ENCODE peak calls at places on chromosome 18, in four cellular contexts. R, S, L and I are unnamed samples.

GRCh38 chr18:57776354-57776753 is 26.8 kb downstream of the ATP8B1 start:
- DNase-seq in R (no peak), S (no peak), L (no peak), I (no peak)

GRCh38 chr18:59620381-59620780 is 76.8 kb downstream of the CCBE1 start:
- DNase-seq in R (no peak), S (no peak), L (no peak), I (no peak)

GRCh38 chr18:70650878-70651277 is 362.0 kb downstream of the SOCS6 start:
- DNase-seq in R (no peak), S (no peak), L (no peak), I (no peak)

GRCh38 chr18:23406271-23406787 is 46.8 kb upstream of the RIOK3 start:
- DNase-seq in R (no peak), S (no peak), L (peak; percentile 40), I (no peak)

GRCh38 chr18:50820901-50821520 is 1.2 kb upstream of the MRO start:
- DNase-seq in R (no peak), S (no peak), L (no peak), I (no peak)

GRCh38 chr18:32618501-32618985 is 147.9 kb upstream of the GAREM1 start:
- DNase-seq in R (no peak), S (peak; percentile 23), L (no peak), I (no peak)

GRCh38 chr18:34772887-34773286 is 62.8 kb downstream of the DTNA start:
- DNase-seq in R (no peak), S (no peak), L (peak; percentile 79), I (no peak)

GRCh38 chr18:34595673-34596072 is 114.4 kb upstream of the DTNA start:
- DNase-seq in R (no peak), S (peak; percentile 89), L (peak; percentile 41), I (peak; percentile 52)

GRCh38 chr18:38052879-38053590 is 487.4 kb upstream of the CELF4 start:
- DNase-seq in R (no peak), S (no peak), L (no peak), I (no peak)
- H3K79me1 ChIP-seq in R (no peaks in the 10 kb centered on the region), S (no peaks in the 10 kb centered on the region), L (no peaks in the 10 kb centered on the region), I (no peaks in the 10 kb centered on the region)

GRCh38 chr18:54154231-54154630 is 70.2 kb downstream of the MBD2 start:
- DNase-seq in R (no peak), S (no peak), L (no peak), I (no peak)
- H3K56ac ChIP-seq in R (no peak overlapping the region), S (no peak overlapping the region), L (no peak overlapping the region), I (no peak overlapping the region)

GRCh38 chr18:69495338-69495737 is 94.7 kb downstream of the DOK6 start:
- DNase-seq in R (no peak), S (no peak), L (no peak), I (no peak)
- H3K4ac ChIP-seq in R (no peak overlapping the region), S (no peak overlapping the region), L (no peak overlapping the region), I (no peak overlapping the region)

GRCh38 chr18:36628435-36629094 is 200.2 kb downstream of the TPGS2 start:
- DNase-seq in R (no peak), S (no peak), L (peak; percentile 87), I (no peak)

GRCh38 chr18:36630917-36631316 is 197.9 kb downstream of the TPGS2 start:
- DNase-seq in R (no peak), S (no peak), L (no peak), I (no peak)

GRCh38 chr18:36627616-36628015 is 201.2 kb downstream of the TPGS2 start:
- DNase-seq in R (no peak), S (no peak), L (no peak), I (no peak)

GRCh38 chr18:36629836-36630235 is 199.0 kb downstream of the TPGS2 start:
- DNase-seq in R (no peak), S (no peak), L (no peak), I (no peak)

GRCh38 chr18:36629095-36629604 is 199.7 kb downstream of the TPGS2 start:
- DNase-seq in R (no peak), S (no peak), L (no peak), I (no peak)
- H3K79me1 ChIP-seq in R (no peaks in the 10 kb centered on the region), S (no peaks in the 10 kb centered on the region), L (no peaks in the 10 kb centered on the region), I (no peaks in the 10 kb centered on the region)